ENCODE peak calls at places on chromosomes 6 and 20, in eight cellular contexts. Z is lower lobe of right lung, Q is pancreas, M is GM20000, P is endothelial cell of umbilical vein, O is uterus, G is AG04450, J is bronchial epithelial cell. C is an unnamed sample.

GRCh38 chr6:105831321-105831720 is 254.8 kb upstream of the PRDM1 start:
- DNase-seq in P (no peak), O (no peak), Q (no peak), G (no peak), Z (no peak), J (no peak), M (no peak), C (no peak)

GRCh38 chr6:89434954-89435353 is 2.0 kb downstream of the ANKRD6 start:
- DNase-seq in G (no peak), M (no peak), O (no peak), Z (no peak), Q (no peak), P (no peak), J (no peak), C (no peak)

GRCh38 chr20:46600286-46600752 is 49.9 kb upstream of the OCSTAMP start:
- DNase-seq in Q (no peak), Z (no peak), J (peak), M (no peak), O (no peak), P (no peak), G (no peak), C (no peak)

GRCh38 chr6:108260126-108260808 is 573 bp downstream of the SNX3 start:
- DNase-seq in M (peak), G (peak), O (no peak), Q (peak), J (peak), Z (peak), P (peak), C (peak)

GRCh38 chr6:121865811-121866210 is 430.4 kb downstream of the GJA1 start:
- DNase-seq in O (no peak), J (no peak), M (no peak), Q (no peak), Z (no peak), G (no peak), P (no peak), C (no peak)

GRCh38 chr6:44219053-44219814 is 2.5 kb downstream of the MYMX start:
- DNase-seq in O (peak), J (no peak), Z (peak), P (peak), M (peak), G (no peak), Q (peak), C (no peak)

GRCh38 chr6:75478929-75479328 is 14.7 kb downstream of the FILIP1 start:
- DNase-seq in G (no peak), Q (no peak), M (no peak), P (peak), O (no peak), Z (no peak), J (no peak), C (no peak)

GRCh38 chr20:33531047-33531877 is 41.4 kb downstream of the CBFA2T2 start:
- DNase-seq in G (no peak), J (no peak), M (no peak), Q (no peak), O (no peak), P (no peak), Z (no peak), C (no peak)

GRCh38 chr6:141539617-141540016 is 593.1 kb upstream of the GJE1 start:
- DNase-seq in Q (no peak), G (no peak), Z (no peak), P (no peak), J (peak), O (no peak), M (no peak), C (no peak)

GRCh38 chr20:13441388-13441787 is 197.3 kb downstream of the TASP1 start:
- DNase-seq in O (no peak), J (no peak), Q (no peak), G (no peak), P (no peak), M (no peak), Z (no peak), C (no peak)

GRCh38 chr6:128271527-128271926 is 248.9 kb downstream of the PTPRK start:
- DNase-seq in J (no peak), Z (no peak), M (no peak), G (no peak), P (no peak), O (no peak), Q (no peak), C (no peak)

GRCh38 chr20:25695532-25696383 is 895 bp downstream of the ZNF337 start:
- DNase-seq in P (no peak), Q (no peak), M (no peak), Z (no peak), G (no peak), J (no peak), O (no peak), C (no peak)

GRCh38 chr20:40493551-40493950 is 195.5 kb downstream of the MAFB start:
- DNase-seq in J (peak), G (no peak), M (no peak), O (no peak), P (no peak), Q (no peak), Z (no peak), C (no peak)

GRCh38 chr6:161161889-161162624 is 111.8 kb downstream of the AGPAT4 start:
- DNase-seq in G (no peak), P (no peak), Z (no peak), Q (no peak), J (no peak), O (peak), M (no peak), C (peak)

GRCh38 chr6:93731306-93731705 is 311.9 kb upstream of the EPHA7 start:
- DNase-seq in G (no peak), Z (no peak), O (no peak), M (no peak), J (no peak), P (no peak), Q (no peak), C (no peak)

GRCh38 chr6:116385462-116385807 is 14.7 kb downstream of the DSE start:
- DNase-seq in J (peak), G (no peak), M (no peak), P (no peak), Z (no peak), Q (no peak), O (no peak), C (peak)

GRCh38 chr20:1810572-1810925 is 84.7 kb upstream of the SIRPA start:
- DNase-seq in G (no peak), Q (no peak), M (no peak), Z (no peak), J (no peak), P (peak), O (no peak), C (no peak)

GRCh38 chr20:40963505-40963845 is 65.1 kb upstream of the TOP1 start:
- DNase-seq in G (no peak), J (no peak), P (no peak), O (no peak), Q (no peak), M (no peak), Z (no peak), C (no peak)

GRCh38 chr6:161575508-161576254 is 301.8 kb upstream of the AGPAT4 start:
- DNase-seq in M (no peak), Z (no peak), J (no peak), O (no peak), Q (no peak), G (no peak), P (no peak), C (no peak)

GRCh38 chr20:6420336-6420735 is 297.5 kb upstream of the FERMT1 start:
- DNase-seq in J (peak), P (no peak), G (no peak), Z (no peak), Q (no peak), O (no peak), M (no peak), C (no peak)

GRCh38 chr20:64151634-64152530 is 12.4 kb upstream of the MYT1 start:
- DNase-seq in Q (no peak), P (peak), G (no peak), Z (peak), M (no peak), O (no peak), J (peak), C (no peak)

GRCh38 chr20:37989601-37990001 is 43.7 kb downstream of the TTI1 start:
- DNase-seq in O (no peak), Z (peak), G (no peak), M (no peak), Q (peak), P (peak), J (peak), C (no peak)

DNA sequence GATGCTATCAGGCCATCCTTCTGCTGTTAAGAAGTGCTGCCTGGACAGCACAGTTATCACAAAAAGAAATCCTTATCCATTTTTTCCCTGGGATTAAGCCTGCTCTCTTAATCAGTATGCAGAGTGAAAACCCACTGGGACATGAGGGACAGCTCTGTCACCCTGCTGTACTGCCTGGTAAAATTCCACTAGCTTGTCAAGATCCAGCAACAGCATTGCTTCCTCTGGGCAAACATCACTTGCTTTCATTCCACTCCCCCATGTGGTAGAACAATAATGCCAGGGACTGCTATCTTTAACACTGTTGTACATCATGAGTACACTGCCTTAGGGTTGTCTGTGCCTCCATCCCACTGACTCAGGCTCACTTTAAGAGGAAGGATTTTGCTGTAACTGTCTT is 331.3 kb downstream of the KIF16B start:
- DNase-seq in O (no peak), G (no peak), J (peak), P (no peak), Q (no peak), M (no peak), Z (no peak), C (no peak)
- TF ChIP-seq CTCF in O (no peak), G (no peak), J (no peak), P (no peak), Q (no peak), M (peak), Z (no peak), C (no peak)

DNA sequence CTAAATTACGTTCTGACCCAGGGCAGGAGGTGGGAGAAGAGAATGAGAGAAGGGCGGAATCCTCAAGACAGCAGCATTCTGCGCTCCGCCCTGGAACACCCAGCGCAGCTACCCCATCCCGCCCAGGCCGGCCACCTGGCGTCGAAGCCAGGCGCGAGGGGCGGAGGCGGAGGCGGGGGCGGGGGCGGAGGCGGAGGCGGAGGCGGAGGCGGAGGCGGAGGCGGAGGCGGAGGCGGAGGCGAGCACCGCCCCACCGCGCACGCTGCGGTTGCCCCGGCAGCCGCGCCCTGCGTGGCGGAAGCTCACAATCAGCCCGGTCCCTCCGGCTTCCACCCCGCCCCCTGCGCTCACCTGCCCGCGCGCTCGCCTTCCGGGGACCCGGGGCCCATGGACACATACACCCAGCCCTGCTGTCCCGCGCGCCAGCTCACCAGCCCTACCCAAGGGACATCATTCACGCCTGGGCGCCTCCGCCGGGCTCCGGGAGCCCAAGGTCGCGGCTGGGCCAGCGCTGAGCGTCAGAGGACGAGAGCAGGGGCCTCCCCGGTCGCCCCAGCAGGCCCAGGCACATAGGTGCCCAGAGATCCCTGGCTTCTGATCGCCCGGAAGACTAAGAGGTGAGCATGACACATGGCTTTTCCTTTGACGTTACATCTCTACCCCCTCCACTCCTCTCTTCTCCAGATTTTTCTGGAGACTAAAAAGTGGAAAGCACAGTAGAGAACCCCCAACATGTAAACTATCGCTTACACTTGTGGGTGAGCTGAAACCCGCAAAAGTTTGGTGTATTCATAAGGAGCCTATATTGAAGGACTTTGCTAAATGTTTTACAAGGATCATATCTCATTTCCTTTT is at the start of gene ANKEF1:
- DNase-seq in M (peak), Z (peak), O (peak), J (peak), Q (peak), G (no peak), P (peak), C (no peak)
- TF ChIP-seq CTCF in M (no peak), Z (no peak), O (peak), J (no peak), Q (no peak), G (no peak), P (no peak), C (no peak)

GRCh38 chr6:69868252-69868804 is 2.0 kb downstream of the COL19A1 start:
- DNase-seq in P (no peak), G (no peak), J (no peak), Q (no peak), Z (no peak), O (no peak), M (no peak), C (no peak)

GRCh38 chr6:69865126-69865525 is 1.2 kb upstream of the COL19A1 start:
- DNase-seq in Z (no peak), Q (no peak), J (peak), P (peak), O (no peak), M (no peak), G (no peak), C (peak)

GRCh38 chr6:69866351-69867074 is at the start of gene COL19A1:
- DNase-seq in Q (peak), Z (peak), O (no peak), J (no peak), P (peak), M (peak), G (no peak), C (no peak)

GRCh38 chr6:69868961-69869360 is 2.6 kb downstream of the COL19A1 start:
- DNase-seq in P (no peak), G (no peak), J (no peak), Q (no peak), O (no peak), M (no peak), Z (no peak), C (no peak)

DNA sequence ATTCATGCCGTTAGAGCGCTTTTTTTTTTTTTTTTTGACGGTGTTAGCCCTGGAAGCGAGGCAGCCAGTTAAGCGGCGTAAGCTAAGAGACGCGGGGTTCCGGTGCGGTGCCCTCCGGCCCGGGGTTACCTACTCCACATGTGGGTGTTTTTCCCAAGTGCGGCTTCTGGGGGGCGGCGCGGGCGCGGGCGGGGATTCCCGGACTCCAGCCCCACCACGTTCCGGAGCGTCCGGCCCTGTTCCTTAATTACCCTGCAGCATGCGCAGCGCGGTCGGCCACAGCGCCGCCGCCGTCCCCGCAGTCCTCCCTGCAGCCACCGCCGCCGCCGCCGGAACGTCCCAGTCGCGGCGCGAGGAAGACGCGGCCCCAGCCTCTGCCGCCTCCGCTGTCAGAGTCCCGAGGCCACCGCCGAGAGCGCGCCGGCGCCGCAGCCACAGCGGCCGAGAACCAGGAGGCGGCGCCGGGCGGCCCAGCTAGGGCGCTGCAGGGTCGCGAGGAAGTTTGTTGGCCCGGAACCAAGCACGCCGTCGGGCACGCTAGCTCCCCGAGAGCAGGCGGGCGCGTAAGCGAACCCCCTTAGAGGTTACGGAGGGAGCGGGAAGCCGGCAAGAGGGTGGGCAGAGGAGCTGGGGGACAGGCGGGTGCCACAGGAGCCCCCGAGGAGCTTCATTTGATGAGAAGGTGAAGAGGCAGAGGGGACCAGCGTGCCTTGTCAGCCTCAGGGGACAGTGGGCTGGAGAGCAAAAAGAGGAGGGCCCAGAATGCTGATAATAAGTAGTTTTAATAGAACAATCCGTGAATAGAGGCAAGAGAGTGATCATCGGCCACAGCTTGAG is 937 bp downstream of the COL19A1 start:
- DNase-seq in O (peak), G (no peak), Z (peak), J (no peak), Q (peak), M (peak), P (peak), C (no peak)
- TF ChIP-seq CTCF in O (peak), G (no peak), Z (no peak), J (peak), Q (no peak), M (no peak), P (no peak), C (no peak)

DNA sequence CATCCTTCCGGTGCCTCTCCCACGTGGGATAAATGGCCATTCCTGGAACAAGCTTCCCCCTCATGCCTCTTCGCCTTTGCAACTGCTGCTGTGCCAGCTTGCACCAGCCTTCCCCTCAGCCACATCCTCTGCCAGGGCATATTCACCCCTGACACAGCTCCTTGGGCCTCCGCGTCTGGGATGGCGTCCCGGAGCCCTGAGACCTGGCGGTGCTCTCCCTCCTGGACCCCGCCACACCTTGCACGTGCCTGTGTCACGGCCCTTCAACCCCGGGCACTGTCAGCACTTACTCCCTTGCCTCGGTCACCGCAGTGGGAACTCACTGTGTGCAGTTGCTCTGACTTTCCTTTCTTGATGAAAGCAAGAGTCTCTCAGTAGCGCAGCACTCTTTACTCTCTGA is 13.2 kb downstream of the BPHL start:
- DNase-seq in J (no peak), P (no peak), O (no peak), G (no peak), Z (no peak), Q (no peak), M (no peak), C (no peak)
- TF ChIP-seq CTCF in J (no peak), P (no peak), O (no peak), G (no peak), Z (no peak), Q (no peak), M (no peak), C (no peak)

C was measured in HFFc6.